ENCODE peak calls at places on chromosomes 5 and 9, in nine cellular contexts. D is frontal cortex; G is kidney glomerular epithelial cell; V is psoas muscle; Y is stimulated activated CD4-positive, alpha-beta T cell treated with anti-CD3 and anti-CD28 coated beads, Interleukin-1b, Interleukin-23, amount 100 ng/mL, for 1 hour; J is cardiac fibroblast; T is endothelial cell; F is nucleus accumbens; Q is substantia nigra. W is an unnamed sample.

GRCh38 chr5:142097681-142098080 is 10.9 kb upstream of the NDFIP1 start:
- DNase-seq in D (no peak), G (no peak), V (no peak), Y (no peak), J (no peak), T (no peak), F (no peak), Q (no peak), W (no peak)

GRCh38 chr5:2685651-2686050 is 65.8 kb downstream of the IRX2 start:
- DNase-seq in D (no peak), G (no peak), V (no peak), Y (no peak), J (peak; percentile 30), T (no peak), F (no peak), Q (no peak), W (no peak)

GRCh38 chr9:110521211-110521610 is 58.3 kb downstream of the SVEP1 start:
- DNase-seq in D (no peak), G (no peak), V (no peak), Y (no peak), J (no peak), T (no peak), F (no peak), Q (no peak), W (no peak)

GRCh38 chr9:34375901-34376595 is 650 bp downstream of the MYORG start:
- DNase-seq in D (peak; percentile 61), G (peak; percentile 33), V (peak; percentile 84), Y (no peak), J (no peak), T (peak; percentile 54), F (peak; percentile 53), Q (no peak), W (peak; percentile 39)

GRCh38 chr9:88990721-88991065 is 575 bp upstream of the S1PR3 start:
- DNase-seq in D (no peak), G (no peak), V (no peak), Y (no peak), J (no peak), T (peak; percentile 56), F (no peak), Q (no peak), W (no peak)

GRCh38 chr5:126492939-126493338 is 69.7 kb downstream of the GRAMD2B start:
- DNase-seq in D (no peak), G (peak; percentile 57), V (no peak), Y (no peak), J (peak; percentile 39), T (no peak), F (no peak), Q (no peak), W (no peak)

GRCh38 chr9:22623236-22623635 is 176.6 kb downstream of the DMRTA1 start:
- DNase-seq in D (no peak), G (no peak), V (no peak), Y (no peak), J (no peak), T (no peak), F (no peak), Q (no peak), W (no peak)

GRCh38 chr5:163437309-163438182 is at the start of gene CCNG1:
- DNase-seq in D (peak; percentile 90), G (peak; percentile 96), V (peak; percentile 95), Y (peak; percentile 58), J (peak; percentile 97), T (peak; percentile 93), F (peak; percentile 96), Q (peak; percentile 77), W (peak; percentile 93)

GRCh38 chr5:40260351-40260750 is 419.4 kb upstream of the PTGER4 start:
- DNase-seq in D (no peak), G (no peak), V (peak; percentile 40), Y (no peak), J (peak; percentile 4), T (no peak), F (no peak), Q (no peak), W (no peak)

GRCh38 chr9:137422668-137423000 is 328 bp downstream of the EXD3 start:
- DNase-seq in D (no peak), G (no peak), V (no peak), Y (no peak), J (peak; percentile 26), T (peak; percentile 48), F (no peak), Q (no peak), W (no peak)

GRCh38 chr5:157354825-157355224 is 88.9 kb downstream of the CYFIP2 start:
- DNase-seq in D (no peak), G (no peak), V (no peak), Y (no peak), J (no peak), T (peak; percentile 27), F (no peak), Q (no peak), W (no peak)

W was measured in GDM1.